ENCODE peak calls at places on chromosome 7, in five cellular contexts. H is neuronal stem cell, V is H9, C is mesendoderm, Z is trophoblast cell. Y is an unnamed sample.

GRCh38 chr7:105210721-105211205 is 178.0 kb downstream of the SRPK2 start:
- DNase-seq in H (peak; percentile 9), V (no peak), C (peak; percentile 56), Z (no peak), Y (no peak)

GRCh38 chr7:94295805-94296204 is 98.9 kb upstream of the COL1A2 start:
- DNase-seq in H (no peak), V (no peak), C (no peak), Z (no peak), Y (peak; percentile 85)

GRCh38 chr7:90749774-90750173 is 153.7 kb downstream of the CDK14 start:
- DNase-seq in H (no peak), V (no peak), C (peak; percentile 75), Z (no peak), Y (peak; percentile 33)

GRCh38 chr7:113083132-113083833 is 3.3 kb downstream of the GPR85 start:
- DNase-seq in H (no peak), V (no peak), C (no peak), Z (no peak), Y (no peak)

GRCh38 chr7:54888067-54888735 is 129.2 kb upstream of the SEC61G start:
- DNase-seq in H (peak; percentile 8), V (peak; percentile 42), C (peak; percentile 11), Z (no peak), Y (no peak)

GRCh38 chr7:24932815-24933214 is 47.2 kb downstream of the OSBPL3 start:
- DNase-seq in H (no peak), V (no peak), C (no peak), Z (no peak), Y (no peak)

GRCh38 chr7:103689262-103689661 is 243.3 kb upstream of the SLC26A5 start:
- DNase-seq in H (no peak), V (no peak), C (no peak), Z (no peak), Y (peak; percentile 46)

GRCh38 chr7:55018361-55019328 is at the start of gene EGFR:
- DNase-seq in H (peak; percentile 61), V (peak; percentile 60), C (peak; percentile 63), Z (peak; percentile 67), Y (peak; percentile 80)

GRCh38 chr7:154709840-154710520 is 292.9 kb downstream of the PAXIP1 start:
- DNase-seq in H (no peak), V (no peak), C (no peak), Z (no peak), Y (no peak)

GRCh38 chr7:44693641-44694313 is 54.9 kb upstream of the ZMIZ2 start:
- DNase-seq in H (no peak), V (no peak), C (peak; percentile 39), Z (peak; percentile 86), Y (peak; percentile 85)

GRCh38 chr7:4607321-4607729 is 74.8 kb upstream of the FOXK1 start:
- DNase-seq in H (no peak), V (no peak), C (no peak), Z (no peak), Y (no peak)

GRCh38 chr7:157589680-157590079 is 252.9 kb downstream of the DNAJB6 start:
- DNase-seq in H (no peak), V (no peak), C (no peak), Z (no peak), Y (no peak)

GRCh38 chr7:75914169-75914654 is 743 bp upstream of the POR start:
- DNase-seq in H (no peak), V (peak; percentile 38), C (no peak), Z (no peak), Y (no peak)

GRCh38 chr7:155482511-155483183 is 24.7 kb downstream of the EN2 start:
- DNase-seq in H (no peak), V (no peak), C (no peak), Z (no peak), Y (no peak)

GRCh38 chr7:82230826-82231581 is 212.6 kb downstream of the CACNA2D1 start:
- DNase-seq in H (no peak), V (no peak), C (no peak), Z (no peak), Y (no peak)

GRCh38 chr7:133081119-133081604 is 728 bp downstream of the CHCHD3 start:
- DNase-seq in H (no peak), V (no peak), C (peak; percentile 80), Z (no peak), Y (no peak)

GRCh38 chr7:2251841-2252771 is 10.1 kb downstream of the NUDT1 start:
- DNase-seq in H (no peak), V (no peak), C (no peak), Z (no peak), Y (no peak)

GRCh38 chr7:50436133-50436802 is 13.9 kb downstream of the FIGNL1 start:
- DNase-seq in H (no peak), V (no peak), C (peak; percentile 75), Z (peak; percentile 73), Y (peak; percentile 82)

GRCh38 chr7:36638140-36638539 is 86.2 kb downstream of the AOAH start:
- DNase-seq in H (no peak), V (no peak), C (peak; percentile 84), Z (no peak), Y (no peak)

GRCh38 chr7:103710247-103710646 is 264.2 kb upstream of the SLC26A5 start:
- DNase-seq in H (no peak), V (no peak), C (no peak), Z (no peak), Y (peak; percentile 71)

GRCh38 chr7:73668103-73668937 is 689 bp downstream of the VPS37D start:
- DNase-seq in H (no peak), V (no peak), C (no peak), Z (no peak), Y (no peak)

GRCh38 chr7:121062684-121063279 is 74.3 kb downstream of the CPED1 start:
- DNase-seq in H (no peak), V (no peak), C (no peak), Z (no peak), Y (no peak)

GRCh38 chr7:41885748-41886147 is 182.9 kb upstream of the INHBA start:
- DNase-seq in H (no peak), V (no peak), C (peak; percentile 69), Z (no peak), Y (peak; percentile 55)

GRCh38 chr7:118872568-118872967 is 648.1 kb downstream of the ANKRD7 start:
- DNase-seq in H (no peak), V (no peak), C (peak; percentile 44), Z (peak; percentile 22), Y (no peak)

GRCh38 chr7:2241580-2242540 is at the start of the genes MRM2 and NUDT1:
- DNase-seq in H (peak; percentile 86), V (peak; percentile 85), C (peak; percentile 86), Z (peak; percentile 76), Y (peak; percentile 62)

GRCh38 chr7:33885290-33886005 is 19.9 kb upstream of the BMPER start:
- DNase-seq in H (no peak), V (no peak), C (peak; percentile 65), Z (no peak), Y (peak; percentile 52)

GRCh38 chr7:2245883-2246679 is 4.1 kb downstream of the NUDT1 start:
- DNase-seq in H (no peak), V (no peak), C (no peak), Z (no peak), Y (no peak)

GRCh38 chr7:81233208-81233940 is 314.5 kb upstream of the SEMA3C start:
- DNase-seq in H (no peak), V (no peak), C (no peak), Z (no peak), Y (no peak)

GRCh38 chr7:135795846-135796570 is 47.4 kb upstream of the FAM180A start:
- DNase-seq in H (no peak), V (no peak), C (no peak), Z (no peak), Y (no peak)

GRCh38 chr7:513521-514166 is 6.0 kb downstream of the PDGFA start:
- DNase-seq in H (no peak), V (no peak), C (no peak), Z (no peak), Y (peak; percentile 54)

GRCh38 chr7:5324961-5325360 is 42.2 kb downstream of the SLC29A4 start:
- DNase-seq in H (no peak), V (no peak), C (no peak), Z (no peak), Y (no peak)

DNA sequence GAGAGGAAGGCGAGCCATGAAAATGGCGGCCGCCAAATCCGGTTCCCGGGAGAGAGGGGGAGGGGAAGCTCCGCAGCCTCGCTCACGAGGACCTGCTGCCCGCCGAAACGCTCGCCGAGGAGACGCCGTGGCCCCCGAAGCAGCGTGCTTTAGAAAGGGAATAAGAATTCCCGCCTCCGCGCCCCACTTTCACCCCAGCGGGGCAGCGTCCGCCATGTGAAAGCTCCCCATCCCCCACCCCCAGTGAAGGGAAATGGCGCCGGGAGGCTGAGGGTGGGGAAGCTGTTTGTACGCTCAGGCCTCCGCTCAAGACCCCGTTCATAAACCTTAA is 468 bp downstream of the HNRNPA2B1 start:
- DNase-seq in H (peak; percentile 61), V (peak; percentile 55), C (peak; percentile 80), Z (peak; percentile 25), Y (no peak)
- H2BK120ac ChIP-seq in H (peak overlapping the region; percentile 94), V (peak overlapping the region; percentile 92), C (peak overlapping the region; percentile 73), Z (peak overlapping the region; percentile 95), Y (peak overlapping the region; percentile 32)

GRCh38 chr7:150389532-150389816 is 10.3 kb downstream of the ZNF775 start:
- DNase-seq in H (no peak), V (no peak), C (no peak), Z (no peak), Y (peak; percentile 19)

GRCh38 chr7:150390206-150390605 is 11.1 kb downstream of the ZNF775 start:
- DNase-seq in H (no peak), V (no peak), C (no peak), Z (no peak), Y (peak; percentile 79)

GRCh38 chr7:150397376-150398107 is 18.4 kb downstream of the ZNF775 start:
- DNase-seq in H (no peak), V (no peak), C (no peak), Z (no peak), Y (no peak)

GRCh38 chr7:150396426-150397375 is 17.6 kb downstream of the ZNF775 start:
- DNase-seq in H (no peak), V (no peak), C (no peak), Z (no peak), Y (no peak)

DNA sequence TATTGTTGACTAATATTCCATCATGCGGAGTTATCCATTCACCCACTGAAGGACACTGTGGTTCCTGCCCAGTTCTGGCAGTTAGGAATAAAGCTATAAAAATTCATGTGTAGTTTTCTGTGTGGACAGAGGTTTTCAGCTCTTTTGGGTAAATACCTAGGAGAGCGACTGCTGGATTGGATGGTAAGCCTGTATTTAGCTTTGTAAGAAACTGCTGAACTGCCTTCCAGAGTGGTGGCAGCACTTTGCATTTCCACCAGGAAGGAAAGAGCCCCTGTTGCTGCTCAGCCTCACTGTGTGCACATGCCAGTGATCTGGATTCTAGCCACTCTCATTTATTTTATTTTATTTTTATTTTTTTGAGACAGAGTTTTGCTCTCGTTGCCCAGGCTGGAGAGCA is 14.2 kb downstream of the ZNF775 start:
- DNase-seq in H (no peak), V (no peak), C (no peak), Z (no peak), Y (no peak)
- H2AK5ac ChIP-seq in H (no peak overlapping the region), V (no peak overlapping the region), C (no peak overlapping the region), Z (no peak overlapping the region), Y (no peak overlapping the region)

DNA sequence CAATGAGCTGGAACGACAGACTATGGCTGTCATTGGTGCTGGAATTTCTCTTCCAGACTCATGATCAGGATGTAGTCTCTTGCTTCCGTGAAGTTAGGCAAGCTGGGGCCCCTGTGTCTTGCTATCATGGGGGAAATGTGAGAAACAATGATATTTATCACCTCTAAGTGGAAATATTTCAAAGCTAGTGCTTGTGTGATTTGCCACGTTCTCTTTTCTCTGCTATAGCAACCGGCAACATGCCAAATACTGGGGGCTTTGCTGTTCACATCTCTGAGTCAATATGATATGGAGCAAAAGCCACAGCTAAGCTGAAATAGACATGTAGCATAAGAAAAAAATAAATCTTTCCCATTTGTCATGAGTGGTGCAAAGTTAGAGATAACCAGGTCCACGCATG is 668.2 kb upstream of the IGFBP3 start:
- DNase-seq in H (no peak), V (no peak), C (no peak), Z (no peak), Y (no peak)
- H2BK120ac ChIP-seq in H (no peak overlapping the region), V (no peak overlapping the region), C (no peak overlapping the region), Z (no peak overlapping the region), Y (no peak overlapping the region)

GRCh38 chr7:98323597-98324322 is 42.3 kb downstream of the BRI3 start:
- DNase-seq in H (peak; percentile 27), V (peak; percentile 84), C (peak; percentile 85), Z (peak; percentile 79), Y (peak; percentile 31)
- H2AK5ac ChIP-seq in H (no peak overlapping the region), V (no peak overlapping the region), C (no peak overlapping the region), Z (no peak overlapping the region), Y (no peak overlapping the region)

Y was measured in IMR-90.